ENCODE peak calls at places on chromosomes 4 and X, in eight cellular contexts. N is activated T-cell treated with anti-CD3 and anti-CD28 coated beads, Interleukin-2, amount 50 U/mL, for 1 hour; Z is stimulated activated CD4-positive, alpha-beta T cell treated with anti-CD3 and anti-CD28 coated beads, Interleukin-2, amount 100 ng/mL, for 48 hours; X is NCI-H1092; I is memory B cell; B is non-pigmented ciliary epithelial cell; Q is chondrocyte; Y is Calu3. U is an unnamed sample.

GRCh38 chrX:16125520-16126149 is 2.3 kb downstream of the GRPR start:
- DNase-seq in Z (no peak), Q (no peak), B (no peak), Y (no peak), X (peak), N (no peak), I (no peak), U (no peak)

GRCh38 chr4:88672987-88673386 is 24.6 kb downstream of the NAP1L5 start:
- DNase-seq in Y (peak), Z (no peak), B (no peak), I (no peak), X (peak), Q (no peak), N (no peak), U (peak)

GRCh38 chrX:41730101-41730500 is 6.1 kb downstream of the GPR82 start:
- DNase-seq in Z (no peak), N (no peak), Y (no peak), Q (no peak), I (no peak), B (no peak), X (no peak), U (no peak)

GRCh38 chr4:38983756-38984647 is 48.2 kb downstream of the TMEM156 start:
- DNase-seq in X (no peak), N (no peak), Y (no peak), Z (no peak), Q (no peak), B (no peak), I (no peak), U (no peak)

GRCh38 chr4:139050436-139050835 is 34.9 kb downstream of the NOCT start:
- DNase-seq in B (no peak), X (no peak), I (no peak), N (no peak), Z (no peak), Q (no peak), Y (no peak), U (no peak)

GRCh38 chr4:128384091-128384520 is 96.5 kb upstream of the PGRMC2 start:
- DNase-seq in N (no peak), Z (no peak), B (no peak), I (no peak), Q (no peak), Y (no peak), X (no peak), U (no peak)

GRCh38 chr4:128168701-128169100 is 107.6 kb downstream of the LARP1B start:
- DNase-seq in Z (no peak), Q (no peak), Y (no peak), X (no peak), N (no peak), I (no peak), B (no peak), U (no peak)

GRCh38 chrX:72243472-72243871 is 4.6 kb upstream of the ERCC6L start:
- DNase-seq in Q (no peak), N (no peak), Y (no peak), Z (no peak), B (no peak), X (no peak), I (no peak), U (no peak)

GRCh38 chrX:132741706-132742105 is 216.7 kb downstream of the HS6ST2 start:
- DNase-seq in B (no peak), Z (no peak), X (no peak), Y (no peak), I (no peak), N (no peak), Q (no peak), U (no peak)

GRCh38 chr4:155005395-155006087 is 202.9 kb upstream of the NPY2R start:
- DNase-seq in Y (no peak), N (no peak), Z (no peak), X (no peak), I (no peak), Q (no peak), B (no peak), U (no peak)

GRCh38 chrX:119145241-119145653 is 17.6 kb upstream of the KIAA1210 start:
- DNase-seq in Z (no peak), B (no peak), Y (peak), I (no peak), Q (peak), N (no peak), X (no peak), U (peak)

U was measured in WTC11.